ENCODE peak calls at places on chromosomes 7 and 10, in four cellular contexts. B is GM23338, Q is T-cell, K is mucosa of gallbladder. L is an unnamed sample.
A peak's percentile ranks its signal among the peaks of the same experiment; 100 is the strongest.

GRCh38 chr7:2812119-2812487 is 32.0 kb downstream of the GNA12 start:
- DNase-seq in B (no peak), Q (no peak), K (no peak), L (no peak)

GRCh38 chr7:111324228-111324627 is 233.3 kb downstream of the LRRN3 start:
- DNase-seq in B (no peak), Q (no peak), K (no peak), L (no peak)

GRCh38 chr10:132096863-132097478 is 31.2 kb downstream of the JAKMIP3 start:
- DNase-seq in B (no peak), Q (no peak), K (no peak), L (no peak)

GRCh38 chr10:47136866-47137265 is 163.1 kb upstream of the GDF10 start:
- DNase-seq in B (no peak), Q (no peak), K (no peak), L (no peak)

GRCh38 chr7:24059775-24060174 is 224.2 kb upstream of the NPY start:
- DNase-seq in B (no peak), Q (no peak), K (no peak), L (no peak)

GRCh38 chr7:146635200-146636032 is 518.8 kb downstream of the CNTNAP2 start:
- DNase-seq in B (peak; percentile 4), Q (no peak), K (no peak), L (peak; percentile 37)

GRCh38 chr7:99365318-99366141 is 9.0 kb upstream of the ARPC1B start:
- DNase-seq in B (peak; percentile 66), Q (peak; percentile 48), K (peak; percentile 41), L (peak; percentile 47)

GRCh38 chr10:12602557-12602956 is 253.2 kb downstream of the CAMK1D start:
- DNase-seq in B (no peak), Q (no peak), K (no peak), L (no peak)

GRCh38 chr7:44176486-44176885 is 12.8 kb downstream of the GCK start:
- DNase-seq in B (no peak), Q (no peak), K (no peak), L (no peak)

GRCh38 chr7:112129655-112130323 is 76.4 kb downstream of the DOCK4 start:
- DNase-seq in B (peak; percentile 49), Q (no peak), K (no peak), L (no peak)

GRCh38 chr7:31102151-31102972 is 50.3 kb downstream of the ADCYAP1R1 start:
- DNase-seq in B (no peak), Q (no peak), K (no peak), L (no peak)

GRCh38 chr7:15016726-15017125 is 114.2 kb upstream of the DGKB start:
- DNase-seq in B (no peak), Q (no peak), K (no peak), L (no peak)

GRCh38 chr7:37916017-37916672 is 472 bp downstream of the SFRP4 start:
- DNase-seq in B (peak; percentile 62), Q (no peak), K (no peak), L (no peak)

GRCh38 chr7:1924185-1924817 is 254.2 kb downstream of the ELFN1 start:
- DNase-seq in B (no peak), Q (no peak), K (no peak), L (no peak)

GRCh38 chr10:80204801-80205477 is 398 bp downstream of the ANXA11 start:
- DNase-seq in B (peak; percentile 60), Q (peak; percentile 36), K (no peak), L (peak; percentile 22)

GRCh38 chr7:127667751-127668530 is 15.9 kb downstream of the SND1 start:
- DNase-seq in B (no peak), Q (no peak), K (no peak), L (no peak)

GRCh38 chr7:26912351-26912750 is 48.0 kb upstream of the SKAP2 start:
- DNase-seq in B (no peak), Q (no peak), K (no peak), L (no peak)

GRCh38 chr7:76260171-76260703 is 42.2 kb upstream of the HSPB1 start:
- DNase-seq in B (peak; percentile 96), Q (peak; percentile 17), K (no peak), L (peak; percentile 67)

GRCh38 chr10:18005781-18006456 is 54.2 kb downstream of the SLC39A12 start:
- DNase-seq in B (peak; percentile 37), Q (no peak), K (no peak), L (no peak)

GRCh38 chr10:110340821-110341220 is 36.1 kb upstream of the SMNDC1 start:
- DNase-seq in B (no peak), Q (no peak), K (no peak), L (no peak)

GRCh38 chr7:23247602-23248335 is 1.2 kb downstream of the GPNMB start:
- DNase-seq in B (peak; percentile 65), Q (no peak), K (peak; percentile 14), L (no peak)

GRCh38 chr10:98613446-98613845 is 166.7 kb upstream of the HPS1 start:
- DNase-seq in B (no peak), Q (no peak), K (no peak), L (no peak)

GRCh38 chr7:143015102-143015501 is 11.8 kb downstream of the OR9A2 start:
- DNase-seq in B (no peak), Q (no peak), K (no peak), L (no peak)

GRCh38 chr10:79443338-79444242 is 1.8 kb downstream of the ZCCHC24 start:
- DNase-seq in B (no peak), Q (no peak), K (no peak), L (no peak)

GRCh38 chr10:86064931-86065662 is 301.5 kb downstream of the GRID1 start:
- DNase-seq in B (no peak), Q (no peak), K (no peak), L (no peak)

GRCh38 chr10:71735709-71736569 is 16.4 kb upstream of the C10orf105 start:
- DNase-seq in B (no peak), Q (peak; percentile 66), K (no peak), L (no peak)

GRCh38 chr7:36868727-36869411 is 144.6 kb upstream of the AOAH start:
- DNase-seq in B (peak; percentile 23), Q (no peak), K (no peak), L (no peak)

GRCh38 chr7:72183835-72184234 is 228.3 kb downstream of the CALN1 start:
- DNase-seq in B (peak; percentile 75), Q (no peak), K (no peak), L (peak; percentile 52)

GRCh38 chr10:88933584-88933983 is 19.0 kb downstream of the ACTA2 start:
- DNase-seq in B (no peak), Q (no peak), K (no peak), L (no peak)

GRCh38 chr10:1553951-1554350 is 183.4 kb downstream of the ADARB2 start:
- DNase-seq in B (no peak), Q (no peak), K (no peak), L (no peak)

GRCh38 chr7:29146888-29147609 is 712 bp upstream of the CPVL start:
- DNase-seq in B (peak; percentile 43), Q (no peak), K (no peak), L (no peak)

GRCh38 chr7:2934984-2935740 is 91.1 kb upstream of the GNA12 start:
- DNase-seq in B (no peak), Q (no peak), K (no peak), L (no peak)

GRCh38 chr10:70735161-70735560 is 50.0 kb downstream of the TBATA start:
- DNase-seq in B (no peak), Q (no peak), K (no peak), L (no peak)

GRCh38 chr10:124299726-124300125 is 119.0 kb downstream of the OAT start:
- DNase-seq in B (no peak), Q (no peak), K (no peak), L (no peak)

GRCh38 chr10:71989658-71990454 is 25.7 kb downstream of the CHST3 start:
- DNase-seq in B (no peak), Q (no peak), K (no peak), L (no peak)

GRCh38 chr10:87760195-87760905 is 57.7 kb downstream of the ATAD1 start:
- DNase-seq in B (no peak), Q (no peak), K (no peak), L (peak; percentile 37)

L was measured in NCI-H82.